ENCODE peak calls at places on chromosomes 5 and 9, in nine cellular contexts. G is T-helper 1 cell; S is NCI-H187; R is effector memory CD4-positive, alpha-beta T cell; L is stimulated activated CD4-positive, alpha-beta T cell treated with anti-CD3 and anti-CD28 coated beads, Interleukin-2, amount 100 ng/mL, for 24 hours; K is upper lobe of right lung; T is naive thymus-derived CD8-positive, alpha-beta T cell; O is BE2C; B is mesendoderm. I is an unnamed sample.

GRCh38 chr9:444528-444927 is 229.9 kb downstream of the DOCK8 start:
- DNase-seq in S (no peak), O (no peak), B (peak), T (no peak), G (no peak), L (no peak), R (no peak), K (no peak), I (no peak)

GRCh38 chr5:35659556-35659955 is 41.9 kb downstream of the SPEF2 start:
- DNase-seq in B (no peak), G (no peak), K (no peak), T (no peak), R (no peak), L (no peak), S (no peak), O (no peak), I (no peak)

GRCh38 chr5:111511174-111512025 is 935 bp downstream of the STARD4 start:
- DNase-seq in G (no peak), R (no peak), L (no peak), K (no peak), T (no peak), O (no peak), B (peak), S (no peak), I (peak)

GRCh38 chr5:158120760-158121159 is 261.8 kb upstream of the CLINT1 start:
- DNase-seq in L (no peak), O (no peak), T (no peak), K (no peak), R (no peak), G (no peak), B (no peak), S (no peak), I (no peak)

GRCh38 chr5:33231935-33232334 is 208.8 kb upstream of the TARS1 start:
- DNase-seq in K (no peak), R (no peak), B (no peak), L (no peak), T (no peak), O (no peak), G (no peak), S (no peak), I (no peak)

GRCh38 chr5:14914603-14915277 is 43.2 kb upstream of the ANKH start:
- DNase-seq in T (no peak), R (no peak), O (no peak), K (no peak), L (no peak), G (no peak), S (no peak), B (no peak), I (no peak)

GRCh38 chr9:112629890-112630485 is 87.9 kb downstream of the INIP start:
- DNase-seq in L (no peak), K (no peak), O (no peak), R (no peak), B (peak), G (no peak), T (no peak), S (no peak), I (no peak)

GRCh38 chr5:53194086-53194485 is 84.5 kb upstream of the MOCS2 start:
- DNase-seq in S (no peak), B (no peak), R (no peak), K (no peak), L (no peak), O (no peak), G (no peak), T (no peak), I (no peak)

GRCh38 chr5:3597727-3598082 is 2.1 kb downstream of the IRX1 start:
- DNase-seq in S (no peak), O (no peak), G (no peak), R (no peak), T (no peak), L (no peak), K (no peak), B (peak), I (no peak)

GRCh38 chr9:114184071-114184470 is 28.7 kb downstream of the COL27A1 start:
- DNase-seq in B (no peak), O (peak), S (no peak), K (no peak), T (no peak), G (no peak), R (no peak), L (no peak), I (peak)

GRCh38 chr5:52759381-52759780 is 28.3 kb upstream of the ITGA1 start:
- DNase-seq in S (no peak), B (no peak), R (no peak), T (no peak), L (no peak), G (no peak), K (no peak), O (no peak), I (no peak)

GRCh38 chr9:3936520-3937235 is 363.2 kb downstream of the GLIS3 start:
- DNase-seq in B (no peak), G (no peak), S (peak), T (no peak), O (no peak), K (peak), L (no peak), R (no peak), I (peak)

GRCh38 chr5:122007445-122008010 is 45.8 kb downstream of the SRFBP1 start:
- DNase-seq in R (no peak), L (no peak), K (no peak), T (no peak), B (no peak), G (no peak), O (no peak), S (no peak), I (no peak)

GRCh38 chr5:163248856-163249255 is 188.5 kb upstream of the CCNG1 start:
- DNase-seq in B (no peak), L (no peak), G (no peak), R (no peak), O (no peak), K (no peak), S (no peak), T (no peak), I (no peak)

GRCh38 chr5:76851713-76852369 is 2.0 kb downstream of the S100Z start:
- DNase-seq in B (no peak), G (no peak), K (no peak), L (no peak), T (no peak), S (no peak), O (no peak), R (no peak), I (no peak)

GRCh38 chr5:175201393-175201792 is 242.6 kb downstream of the DRD1 start:
- DNase-seq in B (no peak), G (no peak), L (no peak), S (no peak), O (no peak), K (no peak), R (no peak), T (no peak), I (no peak)

GRCh38 chr5:10454591-10455272 is 13.1 kb downstream of the ROPN1L start:
- DNase-seq in O (no peak), K (no peak), L (no peak), T (no peak), G (no peak), S (no peak), R (no peak), B (no peak), I (no peak)

GRCh38 chr5:126516852-126517251 is 78.2 kb downstream of the ALDH7A1 start:
- DNase-seq in L (no peak), K (no peak), G (no peak), O (no peak), T (no peak), B (no peak), S (no peak), R (no peak), I (no peak)

I was measured in pulmonary artery endothelial cell.